ENCODE peak calls at places on chromosomes 6 and 20, in five cellular contexts. P, Z, K, L and W are unnamed samples.

GRCh38 chr6:134925800-134926199 is 24.1 kb downstream of the ALDH8A1 start:
- DNase-seq in L (no peak), K (no peak), P (no peak), Z (no peak), W (peak)

GRCh38 chr6:166877906-166878305 is 78.4 kb downstream of the RNASET2 start:
- DNase-seq in L (no peak), P (no peak), Z (no peak), K (no peak), W (no peak)

GRCh38 chr6:156687875-156688549 is 89.2 kb upstream of the ARID1B start:
- DNase-seq in K (peak), P (no peak), Z (no peak), L (no peak), W (peak)

GRCh38 chr6:2939315-2940009 is 31.9 kb downstream of the SERPINB6 start:
- DNase-seq in P (no peak), Z (no peak), K (no peak), L (no peak), W (no peak)

GRCh38 chr20:62652894-62653305 is 10.6 kb downstream of the SLCO4A1 start:
- DNase-seq in K (no peak), P (no peak), L (no peak), Z (no peak), W (no peak)

GRCh38 chr6:24394777-24395437 is 7.8 kb upstream of the MRS2 start:
- DNase-seq in K (no peak), L (no peak), Z (no peak), P (no peak), W (peak)

GRCh38 chr6:64428186-64428585 is 792.6 kb downstream of the PHF3 start:
- DNase-seq in L (no peak), K (no peak), P (no peak), Z (no peak), W (no peak)

GRCh38 chr6:56595490-56596122 is 47.1 kb downstream of the DST start:
- DNase-seq in K (peak), L (no peak), Z (peak), P (peak), W (peak)

GRCh38 chr20:64051532-64052325 is 2.3 kb upstream of the SOX18 start:
- DNase-seq in P (no peak), Z (no peak), K (no peak), L (no peak), W (no peak)

GRCh38 chr20:34017610-34018009 is 23.9 kb downstream of the RALY start:
- DNase-seq in K (no peak), Z (no peak), P (no peak), L (no peak), W (peak)

GRCh38 chr6:145673504-145673903 is 61.8 kb downstream of the EPM2A start:
- DNase-seq in K (no peak), L (no peak), Z (peak), P (no peak), W (no peak)

GRCh38 chr6:15770347-15771143 is 107.7 kb upstream of the DTNBP1 start:
- DNase-seq in K (no peak), P (no peak), Z (no peak), L (no peak), W (peak)

GRCh38 chr20:32358883-32359632 is 927 bp downstream of the ASXL1 start:
- DNase-seq in P (peak), Z (peak), L (peak), K (peak), W (peak)

DNA sequence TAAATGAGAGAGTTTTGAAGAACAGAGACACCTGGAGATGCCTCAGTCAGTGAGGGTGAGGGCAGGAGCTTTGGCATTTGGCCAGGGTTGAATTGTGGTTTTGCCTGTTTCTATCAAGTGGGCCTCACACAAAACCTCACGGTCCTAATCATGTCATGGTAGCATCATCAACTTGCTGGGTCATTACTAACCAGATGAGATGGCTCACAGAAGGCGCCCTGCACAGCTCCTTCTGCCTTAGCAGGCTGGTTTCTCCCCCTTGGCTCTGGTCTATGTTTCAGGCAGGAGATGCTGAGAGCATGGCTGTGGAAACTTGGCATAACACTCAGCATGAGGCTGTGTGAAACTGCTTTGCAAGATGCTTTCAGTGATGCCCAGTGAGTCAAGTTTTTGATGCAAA is 99.3 kb downstream of the LRRC1 start:
- DNase-seq in Z (no peak), L (no peak), P (no peak), K (no peak), W (peak)
- TF ChIP-seq MAFK in Z (no peak), L (no peak), P (no peak), K (no peak), W (no peak)

GRCh38 chr6:49001856-49002255 is 461.2 kb downstream of the MMUT start:
- DNase-seq in Z (no peak), L (no peak), P (no peak), K (no peak), W (peak)
- TF ChIP-seq MAFK in Z (no peak), L (no peak), P (no peak), K (no peak), W (no peak)

GRCh38 chr6:110282412-110282811 is 75.7 kb downstream of the METTL24 start:
- DNase-seq in K (no peak), P (no peak), Z (no peak), L (no peak), W (no peak)
- TF ChIP-seq MAFK in K (no peak), P (no peak), Z (no peak), L (no peak), W (no peak)

GRCh38 chr6:154261688-154262397 is 94.8 kb downstream of the IPCEF1 start:
- DNase-seq in K (no peak), P (no peak), L (no peak), Z (no peak), W (no peak)

GRCh38 chr6:154252676-154253075 is 103.9 kb downstream of the IPCEF1 start:
- DNase-seq in P (no peak), Z (no peak), L (no peak), K (no peak), W (no peak)

GRCh38 chr6:154258064-154258757 is 98.4 kb downstream of the IPCEF1 start:
- DNase-seq in L (no peak), K (no peak), Z (no peak), P (no peak), W (no peak)

DNA sequence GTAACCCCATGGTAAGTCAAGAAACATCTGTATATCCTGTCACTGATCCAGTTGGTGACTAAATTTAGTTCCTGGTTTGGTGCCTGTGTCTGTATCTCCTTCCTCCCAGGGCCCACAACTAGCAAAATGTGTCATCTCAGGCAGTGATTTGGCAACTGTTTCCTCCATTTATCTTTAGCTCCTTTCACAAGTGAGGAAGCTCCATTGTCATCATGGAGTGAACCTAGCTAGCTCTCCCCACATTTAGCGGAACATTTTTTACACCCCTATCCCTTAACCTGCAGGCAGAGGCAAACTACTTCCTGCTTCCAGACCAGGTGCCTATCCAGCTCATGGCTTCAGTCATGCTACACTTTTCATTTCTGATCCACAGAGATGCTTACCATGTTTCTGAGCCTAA is 99.5 kb downstream of the IPCEF1 start:
- DNase-seq in K (no peak), L (no peak), P (no peak), Z (no peak), W (no peak)
- TF ChIP-seq MAFK in K (no peak), L (no peak), P (no peak), Z (no peak), W (no peak)

DNA sequence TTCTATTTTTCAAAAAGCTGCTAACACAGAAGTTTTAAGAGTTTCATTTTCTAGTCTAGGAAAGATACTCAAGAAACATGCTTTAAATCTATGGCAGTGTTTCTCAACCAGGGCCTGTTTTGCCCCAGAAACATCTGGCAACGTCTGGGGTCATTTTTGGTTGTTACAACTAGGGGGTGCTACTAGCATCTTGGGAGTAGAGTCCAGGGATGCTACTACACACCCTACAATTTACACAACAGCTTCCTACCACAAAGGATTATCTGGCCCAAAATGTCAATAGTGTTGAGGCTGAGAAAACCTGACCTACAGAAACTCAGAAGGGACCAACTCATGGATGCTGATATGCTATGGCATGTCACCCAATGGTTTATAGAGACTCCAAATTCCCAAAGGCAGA is 24.4 kb downstream of the SERAC1 start:
- DNase-seq in Z (peak), K (peak), P (peak), L (no peak), W (peak)
- TF ChIP-seq MAFK in Z (no peak), K (no peak), P (no peak), L (no peak), W (no peak)

GRCh38 chr6:158561247-158561884 is 1.5 kb downstream of the TMEM181 start:
- DNase-seq in Z (no peak), L (no peak), P (no peak), K (no peak), W (no peak)
- TF ChIP-seq MAFK in Z (no peak), L (no peak), P (no peak), K (no peak), W (no peak)

GRCh38 chr6:62285612-62286469 is at the start of gene KHDRBS2:
- DNase-seq in K (no peak), Z (peak), P (peak), L (peak), W (no peak)
- TF ChIP-seq MAFK in K (no peak), Z (no peak), P (no peak), L (no peak), W (no peak)

GRCh38 chr20:36052117-36052513 is 83.7 kb downstream of the CNBD2 start:
- DNase-seq in P (no peak), Z (no peak), K (no peak), L (no peak), W (no peak)

GRCh38 chr20:36050436-36051317 is 82.3 kb downstream of the CNBD2 start:
- DNase-seq in K (peak), Z (peak), P (peak), L (peak), W (peak)

GRCh38 chr20:36055145-36055544 is 86.8 kb downstream of the CNBD2 start:
- DNase-seq in K (no peak), Z (no peak), L (no peak), P (no peak), W (no peak)

GRCh38 chr20:36051318-36052116 is 83.1 kb downstream of the CNBD2 start:
- DNase-seq in Z (no peak), P (no peak), K (peak), L (no peak), W (no peak)
- TF ChIP-seq MAFK in Z (peak), P (peak), K (peak), L (no peak), W (no peak)